ENCODE peak calls at places on chromosomes 16 and 17, in six cellular contexts. L is H9, E is neuronal stem cell, V is trophoblast cell, G is IMR-90, A is H1. S is an unnamed sample.

GRCh38 chr16:84279871-84280270 is 14.8 kb upstream of the WFDC1 start:
- DNase-seq in L (no peak), E (no peak), V (no peak), G (no peak), A (no peak), S (no peak)

GRCh38 chr17:68057531-68057952 is 22.0 kb downstream of the KPNA2 start:
- DNase-seq in L (no peak), E (no peak), V (peak), G (peak), A (no peak), S (peak)

GRCh38 chr16:89602273-89602951 is 11.0 kb upstream of the DPEP1 start:
- DNase-seq in L (peak), E (peak), V (no peak), G (peak), A (no peak), S (peak)

GRCh38 chr16:89828199-89828869 is at the start of gene SPIRE2:
- DNase-seq in L (peak), E (peak), V (peak), G (peak), A (no peak), S (peak)

GRCh38 chr16:17225551-17225950 is 245.2 kb downstream of the XYLT1 start:
- DNase-seq in L (no peak), E (no peak), V (no peak), G (peak), A (no peak), S (no peak)

GRCh38 chr17:17088104-17088485 is 45.8 kb downstream of the MPRIP start:
- DNase-seq in L (no peak), E (no peak), V (no peak), G (no peak), A (no peak), S (no peak)

GRCh38 chr17:17196776-17197175 is 9.4 kb downstream of the PLD6 start:
- DNase-seq in L (no peak), E (no peak), V (no peak), G (no peak), A (no peak), S (no peak)

GRCh38 chr16:86345521-86345920 is 164.8 kb upstream of the FOXF1 start:
- DNase-seq in L (no peak), E (no peak), V (no peak), G (no peak), A (no peak), S (no peak)

GRCh38 chr16:66549284-66550131 is at the start of gene TK2:
- DNase-seq in L (peak), E (peak), V (peak), G (peak), A (no peak), S (peak)

GRCh38 chr17:27597188-27597580 is 33.8 kb upstream of the LGALS9 start:
- DNase-seq in L (no peak), E (no peak), V (no peak), G (no peak), A (no peak), S (no peak)

GRCh38 chr16:47371615-47372014 is 89.2 kb downstream of the ITFG1 start:
- DNase-seq in L (no peak), E (no peak), V (no peak), G (no peak), A (no peak), S (no peak)

GRCh38 chr16:10949424-10949970 is 5.1 kb downstream of the CLEC16A start:
- DNase-seq in L (peak), E (no peak), V (no peak), G (no peak), A (peak), S (no peak)

GRCh38 chr17:8151641-8152111 is 528 bp downstream of the PER1 start:
- DNase-seq in L (peak), E (no peak), V (no peak), G (peak), A (no peak), S (no peak)
- H3K27ac ChIP-seq in L (no peak), E (peak), V (no peak), G (peak), A (no peak), S (peak)

GRCh38 chr17:8503807-8504206 is 68.1 kb downstream of the NDEL1 start:
- DNase-seq in L (no peak), E (no peak), V (no peak), G (no peak), A (no peak), S (no peak)
- H4K91ac ChIP-seq in L (no peak), E (no peak), V (no peak), G (no peak), A (no peak), S (no peak)

GRCh38 chr17:79925242-79925957 is 86.2 kb upstream of the CBX4 start:
- DNase-seq in L (no peak), E (no peak), V (no peak), G (peak), A (no peak), S (no peak)

GRCh38 chr17:79926002-79926307 is 86.7 kb upstream of the CBX4 start:
- DNase-seq in L (no peak), E (no peak), V (no peak), G (no peak), A (no peak), S (no peak)

GRCh38 chr17:79924639-79924976 is 85.4 kb upstream of the CBX4 start:
- DNase-seq in L (no peak), E (no peak), V (no peak), G (no peak), A (no peak), S (no peak)

GRCh38 chr17:79922798-79923197 is 83.6 kb upstream of the CBX4 start:
- DNase-seq in L (no peak), E (no peak), V (no peak), G (no peak), A (no peak), S (no peak)

DNA sequence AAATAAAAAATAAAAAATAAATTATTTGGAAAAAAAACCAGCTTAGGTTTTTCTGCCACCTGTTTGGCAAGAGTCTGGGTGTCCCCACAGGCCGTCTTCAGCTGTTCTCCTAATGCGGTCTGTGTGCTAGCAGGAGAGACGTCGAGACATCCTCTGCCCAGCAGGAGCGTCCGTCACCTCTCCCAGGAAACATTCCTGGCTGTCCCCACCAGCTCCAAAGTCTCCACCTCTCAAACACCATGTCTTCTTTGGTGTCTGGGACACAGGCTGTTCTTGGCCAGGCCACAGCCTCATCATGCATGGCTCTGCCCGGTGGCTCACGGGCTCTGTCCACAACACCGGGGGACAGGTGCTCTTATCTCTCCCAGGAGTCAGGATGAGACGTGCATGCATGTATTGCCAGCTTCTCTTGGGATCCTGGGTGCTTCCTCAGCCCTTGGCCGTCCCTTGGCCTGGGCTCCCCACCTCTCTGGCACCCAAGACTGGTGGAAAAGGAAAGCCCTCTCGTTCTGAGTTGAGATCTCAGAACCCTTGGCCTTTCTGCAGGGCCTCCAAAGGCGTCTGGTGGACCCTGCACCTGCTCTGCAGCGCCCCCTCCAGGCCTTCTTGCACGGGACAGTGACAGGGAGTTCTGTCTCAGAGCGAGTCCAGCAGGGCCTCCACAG is 84.9 kb upstream of the CBX4 start:
- DNase-seq in L (peak), E (peak), V (no peak), G (peak), A (peak), S (peak)
- H3K27ac ChIP-seq in L (no peak), E (no peak), V (no peak), G (no peak), A (no peak), S (no peak)

GRCh38 chr16:4610011-4611005 is 4.4 kb downstream of the UBALD1 start:
- DNase-seq in L (no peak), E (no peak), V (no peak), G (no peak), A (no peak), S (no peak)
- H4K91ac ChIP-seq in L (no peak), E (no peak), V (no peak), G (no peak), A (no peak), S (no peak)

DNA sequence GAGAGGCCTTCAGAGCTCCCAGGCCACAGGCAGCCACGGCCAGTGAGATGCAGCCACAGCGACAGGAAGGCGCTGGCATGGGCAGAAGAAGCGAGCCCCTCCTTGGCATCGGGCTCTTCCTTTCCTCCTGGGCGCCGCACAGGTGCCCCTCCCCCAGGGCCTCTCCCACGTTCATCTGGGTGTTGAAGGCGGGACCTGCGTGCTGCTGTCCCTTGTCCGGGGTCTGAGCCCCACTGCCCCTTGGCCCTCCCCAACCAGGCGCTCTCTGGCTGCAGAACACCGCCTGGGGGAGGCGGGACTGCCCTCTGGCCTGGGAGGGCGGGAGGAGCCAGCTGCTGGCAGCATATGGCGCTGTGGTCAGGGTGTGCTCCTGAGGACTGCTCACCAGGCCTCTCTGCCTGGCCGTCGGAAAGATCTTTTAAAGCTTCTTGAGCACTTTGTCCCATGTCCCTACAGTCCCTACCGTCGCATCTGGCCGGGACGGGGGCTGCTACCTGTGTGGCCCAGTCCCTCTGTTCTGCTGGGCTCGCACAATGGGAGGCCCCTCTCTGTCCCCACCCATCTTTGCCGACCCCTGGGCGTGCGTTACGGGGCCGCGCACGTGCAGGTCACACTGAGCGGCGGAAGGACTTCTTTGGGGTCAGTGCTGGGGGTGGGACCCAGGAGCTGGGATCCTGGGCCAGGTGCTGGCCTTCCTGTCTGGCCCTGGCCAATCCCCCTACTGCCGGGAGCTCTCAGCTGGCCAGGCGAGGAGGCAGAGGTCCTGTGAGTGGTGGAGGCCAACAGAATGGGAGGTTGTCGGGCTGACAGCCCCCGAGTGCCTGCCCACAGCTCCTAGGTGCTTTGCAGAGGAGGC is 1.7 kb downstream of the SLC25A10 start:
- DNase-seq in L (no peak), E (no peak), V (no peak), G (no peak), A (no peak), S (no peak)
- H3K27ac ChIP-seq in L (no peak), E (peak), V (no peak), G (no peak), A (no peak), S (no peak)

GRCh38 chr16:70726869-70727494 is 41.1 kb upstream of the MTSS2 start:
- DNase-seq in L (no peak), E (no peak), V (no peak), G (no peak), A (no peak), S (no peak)

GRCh38 chr16:70730016-70730415 is 44.2 kb upstream of the MTSS2 start:
- DNase-seq in L (no peak), E (no peak), V (no peak), G (no peak), A (no peak), S (no peak)

GRCh38 chr16:70728145-70728544 is 42.3 kb upstream of the MTSS2 start:
- DNase-seq in L (no peak), E (no peak), V (no peak), G (no peak), A (no peak), S (no peak)

GRCh38 chr16:70730944-70731343 is 45.1 kb upstream of the MTSS2 start:
- DNase-seq in L (no peak), E (no peak), V (no peak), G (no peak), A (no peak), S (no peak)

GRCh38 chr16:70729292-70729691 is 43.4 kb upstream of the MTSS2 start:
- DNase-seq in L (no peak), E (no peak), V (no peak), G (no peak), A (no peak), S (no peak)
- H4K91ac ChIP-seq in L (no peak), E (no peak), V (no peak), G (no peak), A (no peak), S (peak)

GRCh38 chr16:1975432-1976215 is 3.8 kb downstream of the TBL3 start:
- DNase-seq in L (no peak), E (no peak), V (no peak), G (no peak), A (no peak), S (no peak)

GRCh38 chr16:1971678-1972489 is at the start of gene TBL3:
- DNase-seq in L (peak), E (peak), V (peak), G (peak), A (peak), S (peak)

GRCh38 chr16:1974157-1975070 is 2.6 kb downstream of the TBL3 start:
- DNase-seq in L (no peak), E (no peak), V (no peak), G (no peak), A (no peak), S (no peak)

GRCh38 chr16:1973461-1974156 is 1.8 kb downstream of the TBL3 start:
- DNase-seq in L (no peak), E (no peak), V (no peak), G (no peak), A (no peak), S (no peak)

DNA sequence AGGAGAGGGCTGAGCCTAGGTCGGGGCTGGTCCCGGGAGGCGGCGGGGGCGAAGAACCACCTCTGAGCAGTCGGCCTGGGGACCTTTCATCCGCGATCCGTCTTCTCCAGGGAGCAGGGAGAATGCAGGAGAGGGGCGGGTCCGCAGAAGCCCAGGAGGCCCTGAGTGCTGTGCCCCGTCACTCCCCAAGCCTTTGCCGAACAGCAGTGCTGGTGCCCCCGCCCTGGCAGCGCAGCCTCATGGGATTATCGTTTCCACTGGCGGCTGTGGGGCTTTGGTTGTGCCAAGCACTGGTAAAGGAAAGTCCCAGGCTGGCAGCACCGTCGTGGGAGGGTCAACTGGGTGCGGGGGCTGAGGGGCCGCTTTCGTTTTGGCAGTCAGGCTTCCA is 631 bp downstream of the TBL3 start:
- DNase-seq in L (no peak), E (no peak), V (peak), G (no peak), A (no peak), S (peak)
- H3K27ac ChIP-seq in L (no peak), E (no peak), V (no peak), G (peak), A (no peak), S (no peak)